ENCODE peak calls at places on chromosome 14, in five cellular contexts. One of them, this sample, is unnamed.

GRCh38 chr14:70842851-70843462 is 33.6 kb upstream of the MAP3K9 start:
- DNase-seq in PC-9: no peak
- DNase-seq in kidney epithelial cell: no peak
- DNase-seq in astrocyte of the cerebellum: no peak
- DNase-seq in right lobe of liver: no peak
- DNase-seq in this sample: no peak

GRCh38 chr14:95265106-95266094 is 54.3 kb downstream of the CLMN start:
- DNase-seq in PC-9: peak; percentile 99
- DNase-seq in kidney epithelial cell: peak; percentile 100
- DNase-seq in right lobe of liver: no peak
- DNase-seq in astrocyte of the cerebellum: peak; percentile 88
- DNase-seq in this sample: no peak

GRCh38 chr14:72613196-72613974 is 280.5 kb downstream of the DPF3 start:
- DNase-seq in astrocyte of the cerebellum: no peak
- DNase-seq in right lobe of liver: peak; percentile 97
- DNase-seq in PC-9: no peak
- DNase-seq in kidney epithelial cell: no peak
- DNase-seq in this sample: peak; percentile 70

GRCh38 chr14:63438065-63438757 is 105.0 kb downstream of the PPP2R5E start:
- DNase-seq in kidney epithelial cell: peak; percentile 73
- DNase-seq in astrocyte of the cerebellum: peak; percentile 95
- DNase-seq in right lobe of liver: peak; percentile 81
- DNase-seq in PC-9: peak; percentile 96
- DNase-seq in this sample: peak; percentile 56

GRCh38 chr14:63388766-63389431 is 70.2 kb upstream of the GPHB5 start:
- DNase-seq in kidney epithelial cell: peak; percentile 12
- DNase-seq in right lobe of liver: peak; percentile 55
- DNase-seq in astrocyte of the cerebellum: peak; percentile 33
- DNase-seq in PC-9: no peak
- DNase-seq in this sample: peak; percentile 60

GRCh38 chr14:77988966-77989365 is 181.2 kb upstream of the NRXN3 start:
- DNase-seq in right lobe of liver: no peak
- DNase-seq in PC-9: no peak
- DNase-seq in kidney epithelial cell: peak; percentile 82
- DNase-seq in astrocyte of the cerebellum: peak; percentile 92
- DNase-seq in this sample: no peak

GRCh38 chr14:72649603-72650227 is 244.2 kb downstream of the DPF3 start:
- DNase-seq in kidney epithelial cell: no peak
- DNase-seq in PC-9: no peak
- DNase-seq in astrocyte of the cerebellum: no peak
- DNase-seq in right lobe of liver: no peak
- DNase-seq in this sample: no peak

GRCh38 chr14:24279301-24280186 is 8.1 kb upstream of the RABGGTA start:
- DNase-seq in kidney epithelial cell: no peak
- DNase-seq in astrocyte of the cerebellum: no peak
- DNase-seq in PC-9: peak; percentile 51
- DNase-seq in right lobe of liver: no peak
- DNase-seq in this sample: no peak

GRCh38 chr14:48052973-48053372 is 377.6 kb upstream of the MDGA2 start:
- DNase-seq in astrocyte of the cerebellum: no peak
- DNase-seq in kidney epithelial cell: no peak
- DNase-seq in PC-9: no peak
- DNase-seq in right lobe of liver: no peak
- DNase-seq in this sample: no peak

GRCh38 chr14:95562892-95563685 is 28.2 kb downstream of the GLRX5 start:
- DNase-seq in kidney epithelial cell: no peak
- DNase-seq in PC-9: no peak
- DNase-seq in right lobe of liver: no peak
- DNase-seq in astrocyte of the cerebellum: no peak
- DNase-seq in this sample: peak; percentile 19

GRCh38 chr14:25259470-25259869 is 209.5 kb upstream of the STXBP6 start:
- DNase-seq in right lobe of liver: no peak
- DNase-seq in kidney epithelial cell: no peak
- DNase-seq in PC-9: no peak
- DNase-seq in astrocyte of the cerebellum: no peak
- DNase-seq in this sample: no peak

GRCh38 chr14:86388216-86388615 is 858.3 kb downstream of the FLRT2 start:
- DNase-seq in PC-9: no peak
- DNase-seq in kidney epithelial cell: no peak
- DNase-seq in right lobe of liver: no peak
- DNase-seq in astrocyte of the cerebellum: no peak
- DNase-seq in this sample: no peak

DNA sequence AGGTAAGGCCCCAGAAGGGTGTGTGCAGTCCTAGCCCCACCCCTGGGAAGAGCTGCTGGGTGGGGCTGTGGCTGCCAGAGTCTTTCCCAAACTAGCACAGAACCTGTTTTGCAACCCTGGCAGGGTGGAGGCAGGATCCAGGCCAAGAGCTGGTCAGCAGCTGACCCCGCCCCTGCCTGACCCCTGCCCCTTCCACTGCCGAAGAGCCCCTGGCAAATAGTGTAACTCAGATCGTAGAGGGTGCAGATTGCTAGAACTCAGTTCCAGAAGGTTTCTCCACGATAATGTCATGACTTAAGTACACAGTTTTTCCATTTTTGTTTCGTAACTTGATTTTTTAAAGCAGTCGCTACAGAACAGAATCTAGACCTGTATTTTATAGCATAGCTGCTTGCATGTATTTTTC is 26.7 kb upstream of the PNMA1 start:
- DNase-seq in astrocyte of the cerebellum: no peak
- DNase-seq in right lobe of liver: peak; percentile 95
- DNase-seq in kidney epithelial cell: no peak
- DNase-seq in PC-9: peak; percentile 86
- DNase-seq in this sample: peak; percentile 81
- H3K4me3 ChIP-seq in astrocyte of the cerebellum: no peak overlapping the region
- H3K4me3 ChIP-seq in right lobe of liver: no peak overlapping the region
- H3K4me3 ChIP-seq in kidney epithelial cell: no peak overlapping the region
- H3K4me3 ChIP-seq in PC-9: peak overlapping the region; percentile 46
- H3K4me3 ChIP-seq in this sample: peak overlapping the region; percentile 24

GRCh38 chr14:104293851-104294627 is 155.7 kb downstream of the KIF26A start:
- DNase-seq in kidney epithelial cell: no peak
- DNase-seq in right lobe of liver: peak; percentile 45
- DNase-seq in PC-9: no peak
- DNase-seq in astrocyte of the cerebellum: no peak
- DNase-seq in this sample: peak; percentile 16
- TF ChIP-seq CTCF in kidney epithelial cell: no peak
- TF ChIP-seq CTCF in right lobe of liver: no peak
- TF ChIP-seq CTCF in PC-9: peak; percentile 42
- TF ChIP-seq CTCF in astrocyte of the cerebellum: no peak
- TF ChIP-seq CTCF in this sample: peak; percentile 17

DNA sequence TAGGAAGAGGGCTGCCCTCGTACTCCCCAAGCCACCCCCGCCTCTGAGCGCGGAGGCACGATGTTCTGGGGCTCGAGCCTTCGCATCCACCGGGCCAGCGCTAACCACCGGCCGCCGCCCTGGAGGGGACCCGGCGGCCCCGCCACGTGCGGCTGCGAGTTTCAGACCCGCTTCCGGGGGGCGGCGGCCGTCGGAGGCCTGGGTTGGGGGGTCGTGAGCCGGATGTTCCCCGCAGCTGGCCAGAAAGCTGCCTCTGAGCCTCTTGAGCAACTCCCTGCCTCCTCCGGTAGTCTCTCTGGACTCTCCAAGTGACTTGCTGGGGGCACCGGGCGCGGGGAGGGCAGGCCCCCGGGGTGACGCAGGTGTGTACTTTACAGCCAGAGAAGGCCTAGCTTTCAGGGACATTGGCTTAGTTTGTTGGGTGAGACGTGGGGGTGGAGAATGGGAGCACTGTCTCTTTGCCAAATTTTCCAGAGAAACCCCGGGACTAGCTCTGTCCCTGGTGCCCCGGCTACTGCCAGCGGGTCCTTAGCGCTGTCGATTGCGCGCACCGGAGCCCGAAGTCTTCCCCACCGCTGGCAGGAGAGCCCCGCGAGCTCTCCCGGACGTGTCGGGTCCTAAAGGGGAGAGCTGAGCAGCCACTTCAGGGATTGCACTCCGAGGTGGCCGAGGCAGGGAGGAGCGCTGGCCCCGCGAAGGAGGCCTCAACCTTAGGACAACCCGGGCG is 15.6 kb downstream of the OTX2 start:
- DNase-seq in right lobe of liver: no peak
- DNase-seq in astrocyte of the cerebellum: no peak
- DNase-seq in kidney epithelial cell: no peak
- DNase-seq in PC-9: no peak
- DNase-seq in this sample: no peak
- H3K4me3 ChIP-seq in right lobe of liver: no peak overlapping the region
- H3K4me3 ChIP-seq in astrocyte of the cerebellum: no peak overlapping the region
- H3K4me3 ChIP-seq in kidney epithelial cell: no peak overlapping the region
- H3K4me3 ChIP-seq in PC-9: no peak overlapping the region
- H3K4me3 ChIP-seq in this sample: no peak overlapping the region

GRCh38 chr14:91878274-91878673 is 10.9 kb upstream of the TC2N start:
- DNase-seq in astrocyte of the cerebellum: no peak
- DNase-seq in PC-9: no peak
- DNase-seq in kidney epithelial cell: no peak
- DNase-seq in right lobe of liver: no peak
- DNase-seq in this sample: no peak
- TF ChIP-seq CTCF in astrocyte of the cerebellum: no peak
- TF ChIP-seq CTCF in PC-9: no peak
- TF ChIP-seq CTCF in kidney epithelial cell: no peak
- TF ChIP-seq CTCF in right lobe of liver: no peak
- TF ChIP-seq CTCF in this sample: no peak

GRCh38 chr14:91243098-91243483 is 1.4 kb downstream of the GPR68 start:
- DNase-seq in kidney epithelial cell: no peak
- DNase-seq in astrocyte of the cerebellum: no peak
- DNase-seq in right lobe of liver: no peak
- DNase-seq in PC-9: no peak
- DNase-seq in this sample: no peak
- H3K4me3 ChIP-seq in kidney epithelial cell: no peak overlapping the region
- H3K4me3 ChIP-seq in astrocyte of the cerebellum: no peak overlapping the region
- H3K4me3 ChIP-seq in right lobe of liver: no peak overlapping the region
- H3K4me3 ChIP-seq in PC-9: no peak overlapping the region
- H3K4me3 ChIP-seq in this sample: no peak overlapping the region

DNA sequence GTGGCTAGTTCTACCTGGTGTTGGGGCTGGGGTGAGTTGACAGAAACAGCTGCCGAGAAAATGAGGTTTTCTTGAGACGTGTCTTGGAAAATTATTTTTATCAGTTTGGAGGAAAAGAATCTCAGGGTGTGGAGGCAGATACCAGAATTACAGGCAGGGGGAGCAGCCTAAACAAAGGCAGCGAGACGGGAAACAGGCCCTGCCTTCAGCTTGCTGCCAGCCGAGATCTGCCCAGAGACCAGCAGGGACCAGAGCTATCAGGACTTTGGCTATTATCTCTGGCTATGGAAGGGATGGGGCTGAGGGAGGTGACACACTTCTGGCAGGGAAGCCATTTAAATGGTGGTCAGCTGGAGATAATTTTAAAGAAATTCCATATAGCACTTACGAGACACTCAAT is 25.7 kb downstream of the SYNDIG1L start:
- DNase-seq in kidney epithelial cell: no peak
- DNase-seq in astrocyte of the cerebellum: no peak
- DNase-seq in right lobe of liver: no peak
- DNase-seq in PC-9: no peak
- DNase-seq in this sample: no peak
- TF ChIP-seq CTCF in kidney epithelial cell: no peak
- TF ChIP-seq CTCF in astrocyte of the cerebellum: peak; percentile 8
- TF ChIP-seq CTCF in right lobe of liver: no peak
- TF ChIP-seq CTCF in PC-9: peak; percentile 34
- TF ChIP-seq CTCF in this sample: no peak

GRCh38 chr14:103104389-103104653 is 9.8 kb downstream of the EXOC3L4 start:
- DNase-seq in right lobe of liver: no peak
- DNase-seq in PC-9: no peak
- DNase-seq in kidney epithelial cell: no peak
- DNase-seq in astrocyte of the cerebellum: no peak
- DNase-seq in this sample: no peak

GRCh38 chr14:103104654-103105511 is 10.4 kb downstream of the EXOC3L4 start:
- DNase-seq in right lobe of liver: no peak
- DNase-seq in PC-9: peak; percentile 76
- DNase-seq in astrocyte of the cerebellum: no peak
- DNase-seq in kidney epithelial cell: no peak
- DNase-seq in this sample: peak; percentile 82

GRCh38 chr14:103102689-103103260 is 8.2 kb downstream of the EXOC3L4 start:
- DNase-seq in right lobe of liver: no peak
- DNase-seq in PC-9: no peak
- DNase-seq in kidney epithelial cell: no peak
- DNase-seq in astrocyte of the cerebellum: no peak
- DNase-seq in this sample: no peak

GRCh38 chr14:103101964-103102688 is 7.6 kb downstream of the EXOC3L4 start:
- DNase-seq in PC-9: no peak
- DNase-seq in right lobe of liver: no peak
- DNase-seq in kidney epithelial cell: no peak
- DNase-seq in astrocyte of the cerebellum: no peak
- DNase-seq in this sample: no peak

DNA sequence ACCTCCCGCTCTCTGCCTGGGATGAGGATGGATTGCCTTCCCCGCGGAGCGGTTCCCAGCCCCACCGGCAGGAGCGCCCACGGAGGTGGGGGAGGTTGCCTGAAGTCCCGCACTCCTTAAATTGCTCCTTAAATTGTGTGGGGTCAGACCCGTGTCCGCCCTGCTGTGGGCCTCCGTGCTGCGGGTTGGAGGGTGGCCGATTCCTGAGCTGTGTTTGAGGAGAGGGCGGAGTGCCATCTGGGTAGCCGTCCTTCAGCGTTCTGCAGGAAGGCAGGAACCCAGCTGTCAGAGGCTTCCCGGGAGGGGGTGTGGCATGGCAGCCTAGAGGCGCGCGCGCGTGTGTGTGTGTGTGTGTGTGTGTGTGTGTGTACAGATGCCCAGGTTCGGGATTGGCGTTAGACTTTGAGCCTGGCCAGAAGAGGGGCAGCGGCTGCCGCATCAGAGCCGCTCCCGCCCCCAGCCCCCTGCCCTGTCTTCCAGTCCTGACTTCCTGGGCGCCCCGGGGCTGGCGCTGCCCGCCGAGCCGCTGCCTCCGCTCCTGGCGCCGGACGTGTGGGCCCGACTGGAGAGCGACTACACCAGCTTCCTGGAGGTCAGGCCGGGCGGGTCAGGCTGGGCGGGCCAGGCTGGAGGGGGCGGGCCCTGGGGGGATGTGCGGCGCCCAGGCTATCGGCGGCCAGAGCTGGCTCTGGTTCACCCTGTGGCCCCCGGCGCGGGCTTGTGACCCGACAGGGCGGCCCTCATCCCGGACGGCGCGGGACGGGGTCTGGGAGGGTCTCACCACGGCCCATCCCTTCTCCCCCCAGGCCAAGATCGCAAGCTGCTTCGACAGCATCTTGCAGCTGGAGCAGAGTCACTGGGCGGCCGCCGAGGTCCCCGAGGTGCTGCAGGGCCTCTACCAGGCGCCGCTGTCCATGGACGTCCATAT is 9.2 kb downstream of the EXOC3L4 start:
- DNase-seq in PC-9: peak; percentile 83
- DNase-seq in astrocyte of the cerebellum: no peak
- DNase-seq in kidney epithelial cell: no peak
- DNase-seq in right lobe of liver: peak; percentile 93
- DNase-seq in this sample: no peak
- H3K4me3 ChIP-seq in PC-9: peak overlapping the region; percentile 54
- H3K4me3 ChIP-seq in astrocyte of the cerebellum: no peak overlapping the region
- H3K4me3 ChIP-seq in kidney epithelial cell: no peak overlapping the region
- H3K4me3 ChIP-seq in right lobe of liver: peak overlapping the region; percentile 9
- H3K4me3 ChIP-seq in this sample: peak overlapping the region; percentile 6

This sample was measured in ovary.